ENCODE peak calls at places on chromosomes 3 and 15, in eight cellular contexts. L, N, G, W, Y, K, M and U are unnamed samples.

GRCh38 chr15:51387699-51388041 is 46.2 kb downstream of the GLDN start:
- DNase-seq in K (no peak), W (no peak), Y (no peak), M (no peak), G (no peak), N (no peak), L (no peak), U (no peak)

GRCh38 chr15:42384597-42384996 is 25.3 kb downstream of the CAPN3 start:
- DNase-seq in M (no peak), N (no peak), K (no peak), W (no peak), L (no peak), Y (no peak), G (peak; percentile 16), U (no peak)

GRCh38 chr15:94105760-94106159 is 125.6 kb upstream of the MCTP2 start:
- DNase-seq in L (peak; percentile 65), Y (no peak), N (no peak), W (no peak), M (no peak), G (no peak), K (no peak), U (no peak)

GRCh38 chr3:59759298-59760169 is 709.7 kb upstream of the CFAP20DC start:
- DNase-seq in G (peak; percentile 71), W (no peak), K (no peak), L (no peak), M (no peak), Y (no peak), N (no peak), U (no peak)

GRCh38 chr3:4529901-4530588 is 36.9 kb downstream of the ITPR1 start:
- DNase-seq in L (no peak), N (no peak), M (no peak), G (no peak), Y (no peak), W (no peak), K (no peak), U (no peak)

GRCh38 chr15:68578960-68579935 is at the start of gene CORO2B:
- DNase-seq in L (no peak), K (no peak), G (no peak), W (peak; percentile 46), Y (no peak), M (no peak), N (peak; percentile 66), U (no peak)

GRCh38 chr3:32316319-32316718 is 75.3 kb upstream of the CMTM7 start:
- DNase-seq in W (no peak), L (no peak), G (no peak), N (no peak), Y (no peak), M (no peak), K (no peak), U (no peak)

GRCh38 chr15:85379403-85380131 is 836 bp upstream of the AKAP13 start:
- DNase-seq in M (no peak), G (no peak), Y (no peak), K (peak; percentile 20), W (peak; percentile 36), L (peak; percentile 42), N (no peak), U (no peak)

GRCh38 chr3:123644358-123644757 is 59.5 kb upstream of the HACD2 start:
- DNase-seq in L (peak; percentile 54), Y (no peak), N (no peak), K (no peak), G (no peak), M (no peak), W (no peak), U (no peak)

GRCh38 chr3:123881771-123882170 is 2.4 kb downstream of the MYLK start:
- DNase-seq in N (no peak), K (no peak), W (no peak), Y (no peak), L (no peak), M (no peak), G (no peak), U (no peak)

GRCh38 chr3:52606373-52607085 is 70.1 kb downstream of the UQCC5 start:
- DNase-seq in M (no peak), N (no peak), W (peak; percentile 31), K (peak; percentile 14), L (peak; percentile 87), Y (peak; percentile 72), G (peak; percentile 76), U (no peak)

GRCh38 chr3:143360244-143360643 is 240.7 kb downstream of the CHST2 start:
- DNase-seq in L (no peak), Y (no peak), N (no peak), K (no peak), G (no peak), M (no peak), W (peak; percentile 52), U (no peak)

GRCh38 chr3:8665407-8665896 is 20.9 kb upstream of the SSUH2 start:
- DNase-seq in Y (no peak), G (no peak), W (no peak), K (no peak), L (no peak), N (no peak), M (peak; percentile 67), U (no peak)

GRCh38 chr3:9770276-9770812 is 597 bp upstream of the CAMK1 start:
- DNase-seq in Y (no peak), M (no peak), N (peak; percentile 76), W (peak; percentile 69), L (no peak), K (no peak), G (peak; percentile 99), U (peak; percentile 83)

GRCh38 chr3:23811117-23811487 is 5.3 kb downstream of the UBE2E1 start:
- DNase-seq in L (peak; percentile 32), N (no peak), Y (no peak), K (no peak), W (peak; percentile 19), G (no peak), M (no peak), U (no peak)

GRCh38 chr3:23811919-23812318 is 6.2 kb downstream of the UBE2E1 start:
- DNase-seq in K (no peak), M (no peak), W (no peak), L (no peak), N (no peak), Y (no peak), G (no peak), U (no peak)

GRCh38 chr3:23809840-23810341 is 4.1 kb downstream of the UBE2E1 start:
- DNase-seq in M (no peak), K (no peak), Y (no peak), N (no peak), G (no peak), L (peak; percentile 31), W (no peak), U (no peak)

GRCh38 chr3:23809294-23809693 is 3.5 kb downstream of the UBE2E1 start:
- DNase-seq in Y (no peak), L (no peak), W (no peak), N (no peak), G (no peak), M (no peak), K (no peak), U (no peak)

GRCh38 chr3:23810342-23811116 is 4.8 kb downstream of the UBE2E1 start:
- DNase-seq in G (peak; percentile 64), K (no peak), W (no peak), Y (no peak), N (no peak), L (no peak), M (no peak), U (no peak)
- TF ChIP-seq CTCF in G (peak; percentile 5), K (peak; percentile 44), W (peak; percentile 14), Y (peak; percentile 43), N (no peak), L (peak; percentile 26), M (peak; percentile 29), U (no peak)

GRCh38 chr15:92938387-92938786 is 38.3 kb downstream of the CHD2 start:
- DNase-seq in L (no peak), G (no peak), K (no peak), M (no peak), Y (no peak), W (no peak), N (no peak), U (no peak)
- TF ChIP-seq CTCF in L (peak; percentile 35), G (no peak), K (peak; percentile 44), M (no peak), Y (no peak), W (peak; percentile 46), N (no peak), U (no peak)

DNA sequence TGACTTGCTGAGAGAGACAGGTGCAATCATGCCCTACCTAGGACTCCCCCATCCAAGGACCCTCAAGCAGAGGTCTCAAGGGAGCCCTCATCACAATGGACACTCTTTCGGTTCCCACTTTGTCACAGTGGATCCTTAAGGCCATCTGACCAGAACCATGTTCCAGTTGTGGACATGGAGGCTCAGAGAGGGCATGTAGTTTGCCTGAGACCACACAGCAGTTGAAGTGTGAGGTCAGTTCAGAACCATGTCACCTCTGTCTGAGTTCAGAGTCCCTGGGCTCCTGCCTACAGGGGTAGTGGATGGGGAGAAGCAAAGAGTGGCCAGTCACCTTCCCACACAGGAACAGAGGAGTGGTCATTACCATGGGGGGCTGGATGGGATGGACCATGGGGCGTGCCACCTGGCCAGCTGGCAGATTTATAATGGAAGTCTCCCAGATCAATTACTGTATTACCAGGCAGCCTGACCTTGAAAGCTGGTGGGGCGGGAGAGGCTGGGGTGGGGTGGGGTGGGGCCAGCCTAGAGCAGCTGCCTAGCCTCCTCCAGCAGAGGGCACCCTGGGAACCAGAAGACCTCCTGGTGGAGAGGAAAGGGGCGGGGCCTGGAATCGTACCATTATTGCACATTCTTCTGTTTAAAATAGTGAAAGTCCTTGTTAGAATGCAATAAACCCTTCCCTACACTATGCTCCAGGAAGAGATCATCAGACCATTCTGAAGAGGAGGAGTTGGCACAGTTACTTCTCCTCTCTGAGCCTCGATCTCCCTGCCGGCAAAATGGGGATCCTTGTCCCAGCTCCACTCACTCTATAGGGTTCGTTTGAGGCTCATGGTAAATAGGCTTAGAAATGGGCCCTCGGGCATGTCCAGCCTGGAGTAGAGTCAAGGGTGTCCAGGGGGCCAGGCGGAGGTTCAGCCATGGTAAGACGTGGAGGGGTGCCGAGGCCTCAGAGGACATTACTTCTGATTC is 26.9 kb upstream of the LINGO1 start:
- DNase-seq in L (peak; percentile 19), N (peak; percentile 65), K (peak; percentile 38), G (no peak), Y (peak; percentile 7), M (no peak), W (peak; percentile 81), U (peak; percentile 28)
- TF ChIP-seq CTCF in L (peak; percentile 52), N (peak; percentile 63), K (peak; percentile 71), G (no peak), Y (peak; percentile 68), M (peak; percentile 50), W (peak; percentile 54), U (no peak)

GRCh38 chr3:122464659-122465058 is 48.8 kb upstream of the WDR5B start:
- DNase-seq in Y (no peak), W (no peak), G (no peak), L (no peak), K (no peak), M (no peak), N (no peak), U (no peak)

GRCh38 chr3:122456074-122456473 is 40.2 kb upstream of the WDR5B start:
- DNase-seq in L (no peak), Y (no peak), W (no peak), M (no peak), N (no peak), K (no peak), G (no peak), U (no peak)

GRCh38 chr3:122457706-122458105 is 41.8 kb upstream of the WDR5B start:
- DNase-seq in M (no peak), W (no peak), Y (no peak), G (no peak), L (no peak), N (no peak), K (no peak), U (no peak)

GRCh38 chr3:122461834-122462233 is 46.0 kb upstream of the WDR5B start:
- DNase-seq in W (no peak), M (no peak), N (no peak), L (no peak), G (no peak), K (no peak), Y (no peak), U (no peak)

GRCh38 chr3:122458992-122459391 is 43.1 kb upstream of the WDR5B start:
- DNase-seq in K (no peak), Y (peak; percentile 14), G (no peak), N (no peak), M (no peak), W (peak; percentile 79), L (peak; percentile 33), U (no peak)
- TF ChIP-seq CTCF in K (peak; percentile 40), Y (peak; percentile 32), G (no peak), N (peak; percentile 48), M (peak; percentile 44), W (peak; percentile 58), L (peak; percentile 79), U (no peak)